ENCODE peak calls at places on chromosomes 4 and X, in five cellular contexts. One of them, this sample, is unnamed.

GRCh38 chrX:319579-320125 is 1.1 kb upstream of the GTPBP6 start:
- DNase-seq in amygdala: no peak
- DNase-seq in NCI-H1105 treated with DMSO at 0.1 percent for 48 hours: no peak
- DNase-seq in AG09309: no peak
- DNase-seq in GM23338: no peak
- DNase-seq in this sample: peak; percentile 35

GRCh38 chr4:150126880-150127236 is 48.6 kb downstream of the DCLK2 start:
- DNase-seq in amygdala: no peak
- DNase-seq in NCI-H1105 treated with DMSO at 0.1 percent for 48 hours: no peak
- DNase-seq in AG09309: no peak
- DNase-seq in GM23338: no peak
- DNase-seq in this sample: no peak

GRCh38 chrX:2707334-2707760 is 16.3 kb downstream of the CD99 start:
- DNase-seq in amygdala: no peak
- DNase-seq in NCI-H1105 treated with DMSO at 0.1 percent for 48 hours: no peak
- DNase-seq in AG09309: no peak
- DNase-seq in GM23338: peak; percentile 72
- DNase-seq in this sample: peak; percentile 61

GRCh38 chrX:153400146-153401132 is 711 bp downstream of the PNMA6E start:
- DNase-seq in amygdala: no peak
- DNase-seq in NCI-H1105 treated with DMSO at 0.1 percent for 48 hours: no peak
- DNase-seq in AG09309: no peak
- DNase-seq in GM23338: peak; percentile 76
- DNase-seq in this sample: peak; percentile 67

GRCh38 chr4:160180206-160180605 is 1077.3 kb downstream of the RAPGEF2 start:
- DNase-seq in amygdala: no peak
- DNase-seq in NCI-H1105 treated with DMSO at 0.1 percent for 48 hours: no peak
- DNase-seq in AG09309: no peak
- DNase-seq in GM23338: no peak
- DNase-seq in this sample: no peak

GRCh38 chr4:152094851-152095700 is 334.3 kb upstream of the GATB start:
- DNase-seq in amygdala: no peak
- DNase-seq in NCI-H1105 treated with DMSO at 0.1 percent for 48 hours: no peak
- DNase-seq in AG09309: peak; percentile 57
- DNase-seq in GM23338: no peak
- DNase-seq in this sample: no peak

GRCh38 chr4:54902261-54902660 is 223.1 kb downstream of the KDR start:
- DNase-seq in amygdala: no peak
- DNase-seq in NCI-H1105 treated with DMSO at 0.1 percent for 48 hours: no peak
- DNase-seq in AG09309: peak; percentile 2
- DNase-seq in GM23338: no peak
- DNase-seq in this sample: no peak

GRCh38 chr4:5638316-5638715 is 70.0 kb downstream of the EVC2 start:
- DNase-seq in amygdala: no peak
- DNase-seq in NCI-H1105 treated with DMSO at 0.1 percent for 48 hours: no peak
- DNase-seq in AG09309: peak; percentile 66
- DNase-seq in GM23338: no peak
- DNase-seq in this sample: no peak

GRCh38 chr4:133668061-133668851 is 519.2 kb downstream of the PCDH10 start:
- DNase-seq in amygdala: no peak
- DNase-seq in NCI-H1105 treated with DMSO at 0.1 percent for 48 hours: no peak
- DNase-seq in AG09309: no peak
- DNase-seq in GM23338: peak; percentile 47
- DNase-seq in this sample: peak; percentile 62

GRCh38 chr4:67861513-67861912 is 22.3 kb downstream of the TMPRSS11D start:
- DNase-seq in amygdala: no peak
- DNase-seq in NCI-H1105 treated with DMSO at 0.1 percent for 48 hours: no peak
- DNase-seq in AG09309: no peak
- DNase-seq in GM23338: no peak
- DNase-seq in this sample: no peak

GRCh38 chrX:49042581-49043219 is 457 bp downstream of the TFE3 start:
- DNase-seq in amygdala: no peak
- DNase-seq in NCI-H1105 treated with DMSO at 0.1 percent for 48 hours: no peak
- DNase-seq in AG09309: no peak
- DNase-seq in GM23338: no peak
- DNase-seq in this sample: no peak

GRCh38 chr4:124873361-124874171 is 161.0 kb upstream of the ANKRD50 start:
- DNase-seq in amygdala: no peak
- DNase-seq in NCI-H1105 treated with DMSO at 0.1 percent for 48 hours: no peak
- DNase-seq in AG09309: no peak
- DNase-seq in GM23338: peak; percentile 82
- DNase-seq in this sample: peak; percentile 25

GRCh38 chrX:48487362-48487785 is 11.4 kb downstream of the FTSJ1 start:
- DNase-seq in amygdala: no peak
- DNase-seq in NCI-H1105 treated with DMSO at 0.1 percent for 48 hours: no peak
- DNase-seq in AG09309: peak; percentile 97
- DNase-seq in GM23338: peak; percentile 17
- DNase-seq in this sample: no peak

GRCh38 chrX:134443020-134443419 is 16.9 kb upstream of the HPRT1 start:
- DNase-seq in amygdala: no peak
- DNase-seq in NCI-H1105 treated with DMSO at 0.1 percent for 48 hours: no peak
- DNase-seq in AG09309: no peak
- DNase-seq in GM23338: no peak
- DNase-seq in this sample: no peak

GRCh38 chr4:11543710-11544109 is 115.0 kb upstream of the HS3ST1 start:
- DNase-seq in amygdala: no peak
- DNase-seq in NCI-H1105 treated with DMSO at 0.1 percent for 48 hours: no peak
- DNase-seq in AG09309: no peak
- DNase-seq in GM23338: no peak
- DNase-seq in this sample: no peak

GRCh38 chr4:83905952-83906351 is 370.0 kb downstream of the GPAT3 start:
- DNase-seq in amygdala: no peak
- DNase-seq in NCI-H1105 treated with DMSO at 0.1 percent for 48 hours: peak; percentile 16
- DNase-seq in AG09309: no peak
- DNase-seq in GM23338: peak; percentile 74
- DNase-seq in this sample: peak; percentile 77

GRCh38 chrX:150984164-150984824 is 1.2 kb downstream of the HMGB3 start:
- DNase-seq in amygdala: no peak
- DNase-seq in NCI-H1105 treated with DMSO at 0.1 percent for 48 hours: no peak
- DNase-seq in AG09309: no peak
- DNase-seq in GM23338: no peak
- DNase-seq in this sample: peak; percentile 55

GRCh38 chr4:14835708-14836107 is 166.6 kb upstream of the CPEB2 start:
- DNase-seq in amygdala: no peak
- DNase-seq in NCI-H1105 treated with DMSO at 0.1 percent for 48 hours: no peak
- DNase-seq in AG09309: no peak
- DNase-seq in GM23338: no peak
- DNase-seq in this sample: no peak

GRCh38 chr4:53682196-53682595 is 90.9 kb upstream of the LNX1 start:
- DNase-seq in amygdala: no peak
- DNase-seq in NCI-H1105 treated with DMSO at 0.1 percent for 48 hours: no peak
- DNase-seq in AG09309: peak; percentile 24
- DNase-seq in GM23338: no peak
- DNase-seq in this sample: no peak

GRCh38 chr4:22607382-22607781 is 85.4 kb upstream of the GBA3 start:
- DNase-seq in amygdala: no peak
- DNase-seq in NCI-H1105 treated with DMSO at 0.1 percent for 48 hours: peak; percentile 26
- DNase-seq in AG09309: peak; percentile 0
- DNase-seq in GM23338: peak; percentile 46
- DNase-seq in this sample: peak; percentile 32

GRCh38 chr4:39814403-39815185 is 116.7 kb downstream of the UBE2K start:
- DNase-seq in amygdala: no peak
- DNase-seq in NCI-H1105 treated with DMSO at 0.1 percent for 48 hours: no peak
- DNase-seq in AG09309: no peak
- DNase-seq in GM23338: no peak
- DNase-seq in this sample: peak; percentile 26

GRCh38 chrX:41276661-41277506 is 57.1 kb upstream of the DDX3X start:
- DNase-seq in amygdala: no peak
- DNase-seq in NCI-H1105 treated with DMSO at 0.1 percent for 48 hours: no peak
- DNase-seq in AG09309: no peak
- DNase-seq in GM23338: peak; percentile 27
- DNase-seq in this sample: no peak

GRCh38 chr4:24475756-24476155 is 108.6 kb downstream of the DHX15 start:
- DNase-seq in amygdala: no peak
- DNase-seq in NCI-H1105 treated with DMSO at 0.1 percent for 48 hours: no peak
- DNase-seq in AG09309: no peak
- DNase-seq in GM23338: peak; percentile 55
- DNase-seq in this sample: no peak

GRCh38 chr4:122980860-122981259 is 58.5 kb upstream of the NUDT6 start:
- DNase-seq in amygdala: no peak
- DNase-seq in NCI-H1105 treated with DMSO at 0.1 percent for 48 hours: no peak
- DNase-seq in AG09309: no peak
- DNase-seq in GM23338: no peak
- DNase-seq in this sample: no peak